ENCODE peak calls at places on chromosomes 4 and X, in seven cellular contexts. V is neural progenitor cell, T is small intestine, K is GM23248, R is left lung, J is cardiac muscle cell, F is psoas muscle. U is an unnamed sample. For H3K4me1, the result is how much of the 10 kb centered on the place peaks cover.

GRCh38 chr4:48064349-48064748 is 47.8 kb downstream of the NIPAL1 start:
- DNase-seq in V (no peak), T (no peak), F (no peak), J (no peak), K (no peak), R (no peak), U (no peak)

GRCh38 chrX:39895228-39896110 is 202.3 kb downstream of the BCOR start:
- DNase-seq in J (no peak), K (peak), F (no peak), T (no peak), V (no peak), R (no peak), U (no peak)

GRCh38 chr4:90198086-90198847 is 71.1 kb downstream of the CCSER1 start:
- DNase-seq in V (no peak), J (no peak), K (no peak), T (no peak), R (no peak), F (no peak), U (no peak)

GRCh38 chrX:137119049-137119448 is 85.3 kb upstream of the GPR101 start:
- DNase-seq in J (no peak), R (no peak), F (no peak), K (no peak), T (no peak), V (no peak), U (no peak)

GRCh38 chrX:145190801-145191389 is 56.4 kb upstream of the SPANXN1 start:
- DNase-seq in V (peak), T (peak), J (peak), F (no peak), R (no peak), K (peak), U (no peak)

GRCh38 chrX:74924449-74925209 is 623 bp downstream of the NEXMIF start:
- DNase-seq in V (peak), K (peak), J (peak), T (peak), F (peak), R (peak), U (peak)

GRCh38 chrX:8194216-8194615 is 23.1 kb upstream of the VCX2 start:
- DNase-seq in J (no peak), T (no peak), R (no peak), V (no peak), F (no peak), K (no peak), U (no peak)

GRCh38 chr4:13367244-13367643 is 116.9 kb downstream of the RAB28 start:
- DNase-seq in V (no peak), T (no peak), K (no peak), F (no peak), J (no peak), R (no peak), U (no peak)

GRCh38 chrX:136065044-136065671 is 79.9 kb downstream of the SLC9A6 start:
- DNase-seq in T (no peak), F (peak), V (no peak), R (no peak), J (peak), K (peak), U (peak)

GRCh38 chrX:27565992-27566391 is 24.2 kb upstream of the DCAF8L2 start:
- DNase-seq in K (no peak), V (peak), R (no peak), F (no peak), T (peak), J (peak), U (no peak)

GRCh38 chr4:3656441-3657376 is 109.5 kb upstream of the ADRA2C start:
- DNase-seq in F (no peak), J (no peak), T (no peak), R (no peak), K (no peak), V (peak), U (no peak)

GRCh38 chrX:24647257-24648058 is at the start of gene PCYT1B:
- DNase-seq in K (peak), V (peak), R (peak), F (peak), T (peak), J (peak), U (peak)

GRCh38 chr4:48727666-48728459 is 52.2 kb downstream of the FRYL start:
- DNase-seq in V (no peak), R (no peak), K (no peak), J (no peak), F (no peak), T (no peak), U (no peak)

GRCh38 chr4:152265149-152265621 is 270.7 kb downstream of the FBXW7 start:
- DNase-seq in V (no peak), K (no peak), F (no peak), J (no peak), T (no peak), R (no peak), U (no peak)

GRCh38 chr4:36224969-36225903 is 19.1 kb downstream of the ARAP2 start:
- DNase-seq in T (no peak), F (no peak), J (no peak), V (no peak), R (no peak), K (no peak), U (no peak)

GRCh38 chrX:135009057-135009605 is 13.2 kb downstream of the RTL8B start:
- DNase-seq in F (no peak), T (no peak), V (no peak), K (no peak), J (no peak), R (no peak), U (no peak)

GRCh38 chr4:1235381-1236102 is 13.4 kb downstream of the CTBP1 start:
- DNase-seq in F (no peak), R (peak), V (no peak), T (no peak), K (no peak), J (no peak), U (no peak)

GRCh38 chr4:60759518-60760245 is 440.4 kb upstream of the ADGRL3 start:
- DNase-seq in K (no peak), F (no peak), V (no peak), J (no peak), R (no peak), T (no peak), U (no peak)

GRCh38 chr4:121789960-121790829 is 10.9 kb upstream of the EXOSC9 start:
- DNase-seq in F (no peak), V (no peak), T (no peak), K (peak), R (no peak), J (no peak), U (no peak)
- H3K27ac ChIP-seq in F (no peak), V (no peak), T (no peak), K (peak), R (no peak), J (no peak), U (no peak)

GRCh38 chr4:139918994-139919393 is 235.0 kb downstream of the MAML3 start:
- DNase-seq in V (no peak), J (no peak), K (peak), F (no peak), R (no peak), T (no peak), U (no peak)

GRCh38 chr4:139919513-139919912 is 234.5 kb downstream of the MAML3 start:
- DNase-seq in J (peak), V (no peak), F (no peak), K (peak), T (no peak), R (no peak), U (no peak)

GRCh38 chr4:139920552-139920951 is 233.4 kb downstream of the MAML3 start:
- DNase-seq in T (no peak), R (no peak), F (no peak), K (no peak), V (peak), J (no peak), U (no peak)

GRCh38 chr4:139917896-139918295 is 236.1 kb downstream of the MAML3 start:
- DNase-seq in K (no peak), F (no peak), T (no peak), J (no peak), R (no peak), V (no peak), U (no peak)

GRCh38 chr4:139918591-139918990 is 235.4 kb downstream of the MAML3 start:
- DNase-seq in T (no peak), F (no peak), K (no peak), J (no peak), R (no peak), V (no peak), U (no peak)
- H3K4me1 ChIP-seq in T (under half), F (half or more), K (under half), J (half or more), R (under half), V (under half), U (half or more)

GRCh38 chr4:38320833-38321232 is 343.2 kb upstream of the KLF3 start:
- DNase-seq in T (no peak), J (no peak), F (no peak), R (no peak), V (no peak), K (no peak), U (no peak)

GRCh38 chr4:38320349-38320707 is 343.7 kb upstream of the KLF3 start:
- DNase-seq in J (no peak), T (no peak), R (no peak), V (no peak), F (no peak), K (no peak), U (no peak)

GRCh38 chr4:38322709-38323108 is 341.3 kb upstream of the KLF3 start:
- DNase-seq in R (peak), K (peak), V (no peak), T (no peak), J (no peak), F (peak), U (no peak)

GRCh38 chr4:38324861-38325451 is 339.0 kb upstream of the KLF3 start:
- DNase-seq in K (no peak), R (no peak), T (no peak), J (no peak), V (no peak), F (no peak), U (no peak)

DNA sequence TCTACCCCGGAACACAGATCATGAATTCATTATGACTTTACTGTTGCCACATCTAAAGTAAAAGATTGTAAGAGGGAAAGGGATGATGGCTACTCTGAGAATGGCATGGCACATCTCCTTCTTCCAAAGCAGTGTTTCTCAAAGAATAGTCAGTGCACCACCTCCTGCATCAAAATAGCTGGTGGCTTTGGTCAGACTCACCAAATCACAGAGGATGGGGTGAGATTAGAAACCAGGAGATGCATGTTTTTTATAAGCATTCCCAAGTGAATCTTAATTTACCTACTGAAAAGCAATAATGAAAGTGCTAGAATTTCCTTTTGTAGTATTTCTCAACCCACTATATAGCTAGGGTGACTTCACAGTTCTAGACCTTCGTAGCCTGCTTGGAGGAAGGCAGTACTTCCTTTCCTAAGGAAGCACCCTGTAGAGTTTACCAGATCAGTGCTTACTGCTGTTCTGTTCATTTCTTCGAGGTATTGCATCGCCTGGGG is 340.8 kb upstream of the KLF3 start:
- DNase-seq in J (no peak), R (no peak), V (no peak), K (peak), F (no peak), T (no peak), U (no peak)
- H3K27ac ChIP-seq in J (no peak), R (no peak), V (no peak), K (peak), F (no peak), T (no peak), U (no peak)

GRCh38 chr4:40299704-40300336 is 35.3 kb upstream of the CHRNA9 start:
- DNase-seq in K (peak), V (no peak), J (no peak), R (no peak), T (no peak), F (no peak), U (no peak)
- H3K4me1 ChIP-seq in K (under half), V (under half), J (under half), R (under half), T (under half), F (under half), U (under half)

GRCh38 chr4:155673453-155673979 is 6.9 kb downstream of the GUCY1A1 start:
- DNase-seq in F (no peak), T (no peak), V (no peak), R (no peak), K (no peak), J (no peak), U (no peak)

GRCh38 chr4:155674669-155675071 is 8.0 kb downstream of the GUCY1A1 start:
- DNase-seq in R (no peak), F (no peak), V (no peak), K (no peak), T (no peak), J (no peak), U (no peak)

GRCh38 chr4:155678011-155678410 is 11.4 kb downstream of the GUCY1A1 start:
- DNase-seq in J (no peak), F (no peak), V (no peak), K (no peak), T (no peak), R (no peak), U (no peak)

GRCh38 chr4:155675709-155676429 is 9.2 kb downstream of the GUCY1A1 start:
- DNase-seq in R (no peak), T (peak), K (no peak), F (no peak), V (peak), J (no peak), U (no peak)

DNA sequence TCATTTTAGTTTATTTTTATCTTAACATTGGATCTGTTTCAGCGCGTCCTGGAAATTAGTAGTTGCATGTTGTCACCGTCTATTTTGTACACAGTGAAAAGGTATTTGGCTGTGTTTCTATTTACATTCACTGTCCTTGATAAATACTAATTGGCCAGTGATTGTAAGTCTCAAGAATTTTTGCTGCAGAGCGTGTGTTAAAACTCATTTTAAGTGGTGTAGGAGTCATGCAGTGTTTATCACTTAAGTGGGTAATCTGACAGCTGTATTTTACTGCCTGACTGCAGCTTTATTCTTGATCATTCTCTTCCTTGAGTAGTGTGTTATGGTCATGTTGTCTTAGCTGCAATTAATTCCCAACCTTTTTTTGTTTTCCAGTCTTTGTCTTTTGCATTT is 9.8 kb downstream of the GUCY1A1 start:
- DNase-seq in J (peak), K (no peak), R (no peak), T (no peak), V (peak), F (no peak), U (no peak)
- H3K27ac ChIP-seq in J (peak), K (no peak), R (peak), T (no peak), V (peak), F (no peak), U (peak)

GRCh38 chr4:27721193-27721592 is 860.6 kb downstream of the STIM2 start:
- DNase-seq in F (no peak), V (no peak), K (no peak), R (no peak), J (no peak), T (no peak), U (no peak)
- H3K4me1 ChIP-seq in F (under half), V (under half), K (under half), R (under half), J (under half), T (under half), U (under half)

DNA sequence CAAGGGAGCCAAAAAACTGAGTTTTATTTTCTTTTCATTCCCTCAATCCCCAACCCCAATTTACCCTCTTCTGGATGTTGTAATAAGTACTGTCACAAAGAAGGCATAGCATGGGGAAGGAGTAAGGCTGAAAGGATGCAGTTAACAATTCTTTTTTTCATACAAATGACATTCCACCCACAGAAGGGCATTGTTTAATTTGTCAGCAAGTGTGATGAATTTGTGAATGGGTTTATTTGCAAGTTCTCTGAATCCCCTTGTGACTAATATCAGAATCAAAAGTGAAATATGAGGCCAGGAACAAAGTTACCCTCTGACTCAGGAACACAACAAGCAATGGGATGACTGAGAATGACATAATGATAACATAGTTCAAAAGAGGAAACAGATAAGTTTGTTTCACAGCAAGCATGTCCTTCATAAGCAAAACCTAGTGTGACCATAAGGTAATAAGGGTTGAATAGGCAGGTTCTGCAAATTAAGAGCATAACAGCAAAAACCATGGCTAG is 2.1 kb downstream of the GEMIN8 start:
- DNase-seq in K (peak), J (no peak), F (no peak), T (no peak), R (no peak), V (no peak), U (no peak)
- H3K27ac ChIP-seq in K (peak), J (no peak), F (peak), T (no peak), R (peak), V (no peak), U (peak)

DNA sequence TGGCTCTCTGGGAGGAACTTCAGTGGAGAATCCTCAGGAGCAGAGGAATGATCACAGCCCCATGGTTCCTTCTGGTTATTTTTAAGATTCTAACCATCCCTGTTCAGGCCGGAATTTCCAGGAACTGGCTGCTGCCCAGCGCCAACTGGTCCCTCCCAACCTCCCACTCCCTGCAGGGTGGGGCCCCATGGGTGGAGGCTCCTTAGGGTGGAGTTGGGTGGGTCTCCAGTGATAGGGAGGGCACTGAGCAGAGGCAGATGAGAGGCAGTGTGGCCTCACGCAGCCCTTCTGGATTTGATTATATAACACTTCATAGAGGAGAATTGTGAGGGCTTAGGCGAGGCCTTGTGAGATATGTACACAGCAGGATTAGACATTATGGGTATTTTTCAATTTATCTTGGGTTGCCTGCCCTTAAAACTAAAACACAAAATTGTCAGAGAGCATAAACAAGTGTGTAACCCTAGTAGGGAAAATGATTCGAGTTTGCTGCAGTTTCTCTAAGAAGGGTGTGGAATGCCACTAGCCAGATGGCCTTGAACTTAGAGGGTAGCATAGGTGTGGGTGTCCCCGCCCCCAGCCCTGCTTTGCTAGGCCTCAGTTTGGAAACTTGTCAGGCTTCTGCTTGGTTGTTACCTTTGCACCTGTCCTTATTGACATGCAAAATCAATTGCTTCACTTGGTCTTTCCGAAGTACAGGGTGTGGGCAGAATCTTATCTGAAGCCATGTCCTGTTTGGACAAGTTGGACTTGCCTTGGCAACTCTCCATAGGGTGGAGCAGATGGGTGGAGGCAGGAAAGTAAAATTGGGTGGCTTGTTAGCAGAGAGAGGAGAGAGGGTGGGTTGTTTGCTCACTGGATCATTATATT is 9.3 kb downstream of the KLF3 start:
- DNase-seq in K (peak), R (peak), F (no peak), T (peak), J (peak), V (no peak), U (peak)
- H3K4me1 ChIP-seq in K (half or more), R (half or more), F (half or more), T (under half), J (under half), V (half or more), U (half or more)

GRCh38 chrX:38342853-38343778 is 9.3 kb upstream of the OTC start:
- DNase-seq in T (peak), R (no peak), K (no peak), F (no peak), V (no peak), J (no peak), U (no peak)
- H3K27ac ChIP-seq in T (peak), R (no peak), K (no peak), F (no peak), V (no peak), J (no peak), U (no peak)

DNA sequence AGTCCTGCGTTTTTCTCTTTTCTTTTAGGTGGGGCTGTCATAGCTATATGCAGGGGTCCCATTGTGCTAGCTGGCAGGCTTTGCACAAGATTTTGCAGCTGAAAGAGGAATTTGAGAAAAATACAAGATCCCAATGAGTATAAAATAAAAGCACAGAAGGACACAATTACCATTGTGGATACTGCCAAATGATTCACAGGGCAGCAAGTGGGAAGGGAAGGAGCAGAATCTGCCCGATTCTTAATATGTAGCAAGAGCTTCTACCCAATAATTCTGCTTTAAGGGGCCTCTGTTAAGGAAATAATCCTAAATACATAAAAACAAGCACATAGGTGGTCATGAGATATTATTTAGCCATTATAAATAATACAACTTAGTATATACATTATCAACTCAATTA is 25.9 kb upstream of the ING2 start:
- DNase-seq in V (no peak), J (no peak), R (no peak), F (no peak), K (peak), T (no peak), U (no peak)
- H3K4me1 ChIP-seq in V (under half), J (under half), R (under half), F (under half), K (under half), T (under half), U (under half)